ENCODE peak calls at places on chromosomes 13 and 19, in eight cellular contexts. One of them, this sample, is unnamed.

GRCh38 chr13:35984776-35985453 is 146.3 kb downstream of the DCLK1 start:
- DNase-seq in kidney tubule cell: no peak
- DNase-seq in trophoblast cell: no peak
- DNase-seq in NCI-H774: peak
- DNase-seq in mesothelial cell of epicardium: no peak
- DNase-seq in fibroblast of gingiva: no peak
- DNase-seq in NCI-H1417: peak
- DNase-seq in neural progenitor cell: peak
- DNase-seq in this sample: no peak

GRCh38 chr19:9823816-9824215 is 3.9 kb upstream of the UBL5 start:
- DNase-seq in kidney tubule cell: no peak
- DNase-seq in trophoblast cell: no peak
- DNase-seq in NCI-H774: no peak
- DNase-seq in mesothelial cell of epicardium: no peak
- DNase-seq in fibroblast of gingiva: no peak
- DNase-seq in NCI-H1417: no peak
- DNase-seq in neural progenitor cell: no peak
- DNase-seq in this sample: no peak

GRCh38 chr13:65926750-65927171 is 1303.4 kb downstream of the PCDH9 start:
- DNase-seq in kidney tubule cell: peak
- DNase-seq in trophoblast cell: no peak
- DNase-seq in NCI-H774: peak
- DNase-seq in mesothelial cell of epicardium: no peak
- DNase-seq in fibroblast of gingiva: no peak
- DNase-seq in NCI-H1417: peak
- DNase-seq in neural progenitor cell: peak
- DNase-seq in this sample: no peak

GRCh38 chr19:16908759-16909158 is 20.0 kb downstream of the F2RL3 start:
- DNase-seq in kidney tubule cell: no peak
- DNase-seq in trophoblast cell: no peak
- DNase-seq in NCI-H774: no peak
- DNase-seq in mesothelial cell of epicardium: no peak
- DNase-seq in fibroblast of gingiva: no peak
- DNase-seq in NCI-H1417: no peak
- DNase-seq in neural progenitor cell: no peak
- DNase-seq in this sample: no peak

GRCh38 chr13:42832341-42833153 is 51.2 kb downstream of the FAM216B start:
- DNase-seq in kidney tubule cell: peak
- DNase-seq in trophoblast cell: no peak
- DNase-seq in NCI-H774: no peak
- DNase-seq in mesothelial cell of epicardium: no peak
- DNase-seq in fibroblast of gingiva: peak
- DNase-seq in NCI-H1417: no peak
- DNase-seq in neural progenitor cell: no peak
- DNase-seq in this sample: no peak

GRCh38 chr19:42412223-42412622 is 15.0 kb downstream of the LIPE start:
- DNase-seq in kidney tubule cell: peak
- DNase-seq in trophoblast cell: no peak
- DNase-seq in NCI-H774: no peak
- DNase-seq in mesothelial cell of epicardium: no peak
- DNase-seq in fibroblast of gingiva: peak
- DNase-seq in NCI-H1417: no peak
- DNase-seq in neural progenitor cell: peak
- DNase-seq in this sample: peak

GRCh38 chr13:94914829-94915228 is 202.5 kb upstream of the SOX21 start:
- DNase-seq in kidney tubule cell: peak
- DNase-seq in trophoblast cell: no peak
- DNase-seq in NCI-H774: no peak
- DNase-seq in mesothelial cell of epicardium: no peak
- DNase-seq in fibroblast of gingiva: no peak
- DNase-seq in NCI-H1417: no peak
- DNase-seq in neural progenitor cell: no peak
- DNase-seq in this sample: no peak

GRCh38 chr13:112722433-112723250 is 32.8 kb downstream of the ATP11A start:
- DNase-seq in kidney tubule cell: peak
- DNase-seq in trophoblast cell: peak
- DNase-seq in NCI-H774: no peak
- DNase-seq in mesothelial cell of epicardium: peak
- DNase-seq in fibroblast of gingiva: no peak
- DNase-seq in NCI-H1417: peak
- DNase-seq in neural progenitor cell: no peak
- DNase-seq in this sample: no peak

GRCh38 chr13:37878496-37878895 is 8.9 kb upstream of the TRPC4 start:
- DNase-seq in kidney tubule cell: no peak
- DNase-seq in trophoblast cell: no peak
- DNase-seq in NCI-H774: no peak
- DNase-seq in mesothelial cell of epicardium: no peak
- DNase-seq in fibroblast of gingiva: no peak
- DNase-seq in NCI-H1417: no peak
- DNase-seq in neural progenitor cell: no peak
- DNase-seq in this sample: no peak

GRCh38 chr19:22784051-22784450 is at the start of gene ZNF99:
- DNase-seq in kidney tubule cell: peak
- DNase-seq in trophoblast cell: peak
- DNase-seq in NCI-H774: no peak
- DNase-seq in mesothelial cell of epicardium: no peak
- DNase-seq in fibroblast of gingiva: no peak
- DNase-seq in NCI-H1417: no peak
- DNase-seq in neural progenitor cell: no peak
- DNase-seq in this sample: peak

GRCh38 chr13:62113145-62113544 is 697.5 kb upstream of the PCDH20 start:
- DNase-seq in kidney tubule cell: no peak
- DNase-seq in trophoblast cell: no peak
- DNase-seq in NCI-H774: no peak
- DNase-seq in mesothelial cell of epicardium: no peak
- DNase-seq in fibroblast of gingiva: no peak
- DNase-seq in NCI-H1417: peak
- DNase-seq in neural progenitor cell: no peak
- DNase-seq in this sample: no peak

GRCh38 chr19:35528218-35529038 is at the start of gene SBSN:
- DNase-seq in kidney tubule cell: peak
- DNase-seq in trophoblast cell: no peak
- DNase-seq in NCI-H774: no peak
- DNase-seq in mesothelial cell of epicardium: no peak
- DNase-seq in fibroblast of gingiva: peak
- DNase-seq in NCI-H1417: no peak
- DNase-seq in neural progenitor cell: no peak
- DNase-seq in this sample: no peak

GRCh38 chr19:55632463-55632834 is 8.1 kb upstream of the ZNF784 start:
- DNase-seq in kidney tubule cell: peak
- DNase-seq in trophoblast cell: peak
- DNase-seq in NCI-H774: peak
- DNase-seq in mesothelial cell of epicardium: peak
- DNase-seq in fibroblast of gingiva: peak
- DNase-seq in NCI-H1417: peak
- DNase-seq in neural progenitor cell: peak
- DNase-seq in this sample: peak

GRCh38 chr13:99577934-99578917 is 77.0 kb downstream of the TM9SF2 start:
- DNase-seq in kidney tubule cell: peak
- DNase-seq in trophoblast cell: no peak
- DNase-seq in NCI-H774: no peak
- DNase-seq in mesothelial cell of epicardium: no peak
- DNase-seq in fibroblast of gingiva: no peak
- DNase-seq in NCI-H1417: no peak
- DNase-seq in neural progenitor cell: no peak
- DNase-seq in this sample: peak

GRCh38 chr13:97242755-97243497 is 20.8 kb downstream of the MBNL2 start:
- DNase-seq in kidney tubule cell: no peak
- DNase-seq in trophoblast cell: no peak
- DNase-seq in NCI-H774: no peak
- DNase-seq in mesothelial cell of epicardium: no peak
- DNase-seq in fibroblast of gingiva: no peak
- DNase-seq in NCI-H1417: no peak
- DNase-seq in neural progenitor cell: no peak
- DNase-seq in this sample: peak

GRCh38 chr13:79571147-79571546 is 90.2 kb downstream of the NDFIP2 start:
- DNase-seq in kidney tubule cell: no peak
- DNase-seq in trophoblast cell: no peak
- DNase-seq in NCI-H774: no peak
- DNase-seq in mesothelial cell of epicardium: no peak
- DNase-seq in fibroblast of gingiva: no peak
- DNase-seq in NCI-H1417: no peak
- DNase-seq in neural progenitor cell: no peak
- DNase-seq in this sample: no peak

GRCh38 chr13:65710514-65710913 is 1519.6 kb downstream of the PCDH9 start:
- DNase-seq in kidney tubule cell: no peak
- DNase-seq in trophoblast cell: no peak
- DNase-seq in NCI-H774: no peak
- DNase-seq in mesothelial cell of epicardium: no peak
- DNase-seq in fibroblast of gingiva: no peak
- DNase-seq in NCI-H1417: peak
- DNase-seq in neural progenitor cell: no peak
- DNase-seq in this sample: no peak

This sample was measured in hippocampal formation.